ENCODE peak calls at places on chromosomes 11 and 22, in nine cellular contexts. F is NCI-H2081; D is activated T-helper 1 cell treated with Interleukin-2 at 50 U/mL for 16 hours; G is stimulated activated CD4-positive, alpha-beta T cell treated with anti-CD3 and anti-CD28 coated beads, TNF-alpha, amount 100 ng/mL, for 48 hours; O is DMS 273 treated with DMSO at 0.1 percent for 48 hours; H is OCI-M1; V is EH; E is cardiac muscle cell; M is GM19239. R is an unnamed sample.

GRCh38 chr11:62433553-62434301 is 14.9 kb downstream of the SCGB1A1 start:
- DNase-seq in G (no peak), H (no peak), V (no peak), D (no peak), E (no peak), M (no peak), O (no peak), F (peak; percentile 54), R (no peak)

GRCh38 chr11:43557553-43558031 is 122.9 kb upstream of the HSD17B12 start:
- DNase-seq in F (no peak), M (no peak), V (no peak), G (no peak), H (peak; percentile 64), D (no peak), E (no peak), O (no peak), R (no peak)

GRCh38 chr22:38953577-38954413 is 3.6 kb upstream of the APOBEC3A start:
- DNase-seq in V (peak; percentile 18), D (no peak), H (peak; percentile 32), O (no peak), E (no peak), M (peak; percentile 85), G (peak; percentile 67), F (no peak), R (no peak)

GRCh38 chr11:102983491-102983890 is 28.0 kb upstream of the MMP13 start:
- DNase-seq in D (no peak), V (no peak), G (no peak), H (no peak), O (no peak), E (peak; percentile 43), F (no peak), M (no peak), R (no peak)

GRCh38 chr22:47920380-47920959 is 1158.0 kb downstream of the TBC1D22A start:
- DNase-seq in E (no peak), O (no peak), M (no peak), V (no peak), D (no peak), G (no peak), F (no peak), H (no peak), R (no peak)

GRCh38 chr11:94815705-94816344 is 47.7 kb downstream of the AMOTL1 start:
- DNase-seq in G (no peak), F (peak; percentile 1), M (no peak), O (no peak), D (no peak), H (peak; percentile 61), V (no peak), E (no peak), R (no peak)

GRCh38 chr11:109747839-109748238 is 325.8 kb downstream of the C11orf87 start:
- DNase-seq in O (no peak), E (no peak), M (no peak), G (no peak), D (no peak), V (no peak), F (no peak), H (peak; percentile 94), R (no peak)

GRCh38 chr11:74268451-74268850 is 43.0 kb downstream of the P4HA3 start:
- DNase-seq in H (no peak), F (no peak), V (no peak), D (no peak), G (no peak), M (no peak), E (no peak), O (no peak), R (no peak)

GRCh38 chr11:62402226-62402625 is 16.6 kb upstream of the SCGB1A1 start:
- DNase-seq in O (no peak), G (peak; percentile 33), E (no peak), H (no peak), V (no peak), M (no peak), F (no peak), D (peak; percentile 27), R (no peak)

GRCh38 chr11:117584056-117584830 is 212.8 kb downstream of the DSCAML1 start:
- DNase-seq in V (peak; percentile 27), M (no peak), O (no peak), G (no peak), E (peak; percentile 2), F (no peak), D (no peak), H (no peak), R (no peak)

GRCh38 chr11:69588270-69588669 is 52.7 kb upstream of the CCND1 start:
- DNase-seq in E (peak; percentile 51), F (no peak), H (no peak), G (no peak), O (no peak), D (no peak), V (peak; percentile 91), M (no peak), R (peak; percentile 82)

GRCh38 chr11:32224580-32224979 is 133.7 kb downstream of the RCN1 start:
- DNase-seq in F (no peak), D (no peak), E (no peak), O (no peak), H (no peak), V (no peak), G (no peak), M (no peak), R (no peak)

GRCh38 chr11:96306600-96306932 is 36.4 kb downstream of the MAML2 start:
- DNase-seq in G (no peak), O (no peak), E (no peak), D (no peak), F (no peak), V (no peak), H (no peak), M (no peak), R (no peak)

GRCh38 chr11:92628401-92629292 is 340.8 kb upstream of the MTNR1B start:
- DNase-seq in M (no peak), V (peak; percentile 57), O (no peak), E (no peak), D (no peak), H (peak; percentile 79), G (no peak), F (peak; percentile 82), R (peak; percentile 12)

GRCh38 chr22:41364955-41365354 is 16.8 kb upstream of the TEF start:
- DNase-seq in O (no peak), H (no peak), V (no peak), F (no peak), G (no peak), D (no peak), E (no peak), M (no peak), R (no peak)

GRCh38 chr11:8207080-8208000 is 38.5 kb upstream of the RIC3 start:
- DNase-seq in G (no peak), D (no peak), O (no peak), E (peak; percentile 32), V (peak; percentile 49), H (no peak), F (no peak), M (no peak), R (no peak)

GRCh38 chr11:65787649-65788622 is 1.1 kb downstream of the OVOL1 start:
- DNase-seq in H (no peak), V (no peak), D (no peak), G (no peak), E (no peak), M (no peak), O (no peak), F (no peak), R (no peak)

GRCh38 chr11:58739725-58740430 is 8.1 kb upstream of the GLYAT start:
- DNase-seq in E (no peak), O (no peak), V (peak; percentile 25), G (no peak), H (peak; percentile 36), M (no peak), D (no peak), F (no peak), R (no peak)

GRCh38 chr11:28773606-28774005 is 665.4 kb downstream of the METTL15 start:
- DNase-seq in E (no peak), F (no peak), M (no peak), D (no peak), V (no peak), H (no peak), G (no peak), O (no peak), R (no peak)

GRCh38 chr11:126519653-126520573 is 164.4 kb downstream of the ST3GAL4 start:
- DNase-seq in V (no peak), F (no peak), G (no peak), H (no peak), D (no peak), M (no peak), E (no peak), O (no peak), R (no peak)

GRCh38 chr22:49712195-49712791 is 115.4 kb downstream of the BRD1 start:
- DNase-seq in E (peak; percentile 12), H (peak; percentile 15), O (no peak), G (no peak), F (no peak), M (no peak), D (no peak), V (no peak), R (no peak)

GRCh38 chr11:72303179-72303578 is 59.2 kb upstream of the PHOX2A start:
- DNase-seq in V (no peak), F (no peak), D (no peak), E (no peak), H (no peak), M (no peak), O (no peak), G (no peak), R (no peak)

GRCh38 chr22:49308300-49308699 is 519.4 kb downstream of the BRD1 start:
- DNase-seq in G (no peak), H (no peak), D (no peak), F (no peak), O (no peak), E (no peak), V (no peak), M (no peak), R (no peak)

GRCh38 chr11:87290304-87290922 is 252.7 kb downstream of the TMEM135 start:
- DNase-seq in H (peak; percentile 98), M (peak; percentile 5), E (peak; percentile 79), V (peak; percentile 68), F (peak; percentile 24), G (no peak), O (no peak), D (no peak), R (peak; percentile 33)

GRCh38 chr11:20563871-20564270 is 35.5 kb upstream of the SLC6A5 start:
- DNase-seq in F (no peak), O (no peak), D (no peak), H (no peak), G (no peak), E (no peak), M (no peak), V (no peak), R (no peak)

GRCh38 chr11:126971305-126971704 is 29.3 kb downstream of the KIRREL3 start:
- DNase-seq in O (no peak), M (no peak), E (no peak), V (no peak), H (no peak), F (no peak), D (no peak), G (no peak), R (no peak)

GRCh38 chr11:83746921-83747585 is 460.9 kb upstream of the CCDC90B start:
- DNase-seq in G (no peak), H (no peak), O (no peak), E (no peak), F (no peak), M (no peak), D (no peak), V (no peak), R (no peak)

GRCh38 chr22:24235315-24235714 is 9.6 kb downstream of the GGT5 start:
- DNase-seq in H (no peak), F (no peak), V (no peak), E (no peak), D (no peak), G (no peak), O (no peak), M (no peak), R (no peak)

GRCh38 chr22:30564766-30565118 is 9.7 kb downstream of the GAL3ST1 start:
- DNase-seq in V (no peak), F (no peak), G (no peak), D (no peak), H (no peak), E (no peak), M (no peak), O (no peak), R (no peak)

GRCh38 chr11:71543866-71544265 is 4.4 kb upstream of the KRTAP5-9 start:
- DNase-seq in E (no peak), G (no peak), V (no peak), D (no peak), M (no peak), O (no peak), H (peak; percentile 48), F (no peak), R (no peak)

GRCh38 chr11:126696976-126697375 is 303.6 kb downstream of the KIRREL3 start:
- DNase-seq in G (no peak), D (no peak), E (no peak), H (no peak), V (no peak), O (no peak), F (no peak), M (no peak), R (no peak)

R was measured in stromal cell of bone marrow.